ENCODE peak calls at places on chromosomes 3 and 15, in six cellular contexts. K, F, M, N, G and U are unnamed samples. For H3K27me3, the result is how much of the 10 kb centered on the place peaks cover.

GRCh38 chr3:172813462-172813861 is 62.9 kb downstream of the ECT2 start:
- DNase-seq in K (no peak), F (no peak), M (no peak), N (no peak), G (no peak), U (no peak)

GRCh38 chr3:195230244-195230643 is 40.7 kb downstream of the XXYLT1 start:
- DNase-seq in K (no peak), F (no peak), M (no peak), N (no peak), G (no peak), U (no peak)

GRCh38 chr3:12856626-12857025 is 15.3 kb upstream of the RPL32 start:
- DNase-seq in K (peak), F (no peak), M (no peak), N (no peak), G (peak), U (no peak)

GRCh38 chr3:124748560-124749198 is 18.4 kb downstream of the UMPS start:
- DNase-seq in K (no peak), F (no peak), M (no peak), N (no peak), G (no peak), U (no peak)

GRCh38 chr15:77982127-77982490 is 95.4 kb downstream of the TBC1D2B start:
- DNase-seq in K (no peak), F (no peak), M (no peak), N (no peak), G (no peak), U (no peak)

GRCh38 chr3:179015551-179016020 is 56.0 kb downstream of the ZMAT3 start:
- DNase-seq in K (peak), F (peak), M (no peak), N (peak), G (peak), U (no peak)

GRCh38 chr3:192571197-192571791 is 156.0 kb downstream of the FGF12 start:
- DNase-seq in K (no peak), F (no peak), M (no peak), N (peak), G (no peak), U (no peak)

GRCh38 chr3:52432225-52432624 is 12.7 kb downstream of the SEMA3G start:
- DNase-seq in K (peak), F (no peak), M (no peak), N (no peak), G (no peak), U (no peak)

GRCh38 chr3:177693596-177693995 is 496.3 kb upstream of the TBL1XR1 start:
- DNase-seq in K (no peak), F (no peak), M (no peak), N (no peak), G (no peak), U (no peak)

GRCh38 chr3:141462176-141462859 is 24.5 kb upstream of the RASA2 start:
- DNase-seq in K (no peak), F (no peak), M (no peak), N (no peak), G (no peak), U (no peak)

GRCh38 chr3:151372063-151372820 is 12.3 kb downstream of the P2RY12 start:
- DNase-seq in K (no peak), F (no peak), M (no peak), N (no peak), G (no peak), U (no peak)

GRCh38 chr3:70431906-70432305 is 119.5 kb upstream of the MDFIC2 start:
- DNase-seq in K (no peak), F (no peak), M (no peak), N (no peak), G (no peak), U (no peak)

GRCh38 chr3:30142946-30143345 is 463.5 kb upstream of the TGFBR2 start:
- DNase-seq in K (no peak), F (no peak), M (no peak), N (no peak), G (no peak), U (no peak)

GRCh38 chr15:100721758-100722550 is 119.6 kb downstream of the ASB7 start:
- DNase-seq in K (peak), F (peak), M (peak), N (peak), G (no peak), U (peak)

GRCh38 chr3:38643090-38643489 is 6.4 kb downstream of the SCN5A start:
- DNase-seq in K (peak), F (no peak), M (no peak), N (peak), G (no peak), U (no peak)

GRCh38 chr3:99665017-99665416 is 26.6 kb downstream of the COL8A1 start:
- DNase-seq in K (no peak), F (no peak), M (no peak), N (no peak), G (no peak), U (no peak)

GRCh38 chr15:68584704-68585573 is 6.1 kb downstream of the CORO2B start:
- DNase-seq in K (no peak), F (no peak), M (no peak), N (no peak), G (no peak), U (no peak)

GRCh38 chr15:100889359-100890058 is 9.9 kb downstream of the ALDH1A3 start:
- DNase-seq in K (no peak), F (peak), M (no peak), N (no peak), G (peak), U (no peak)

GRCh38 chr3:190239325-190239724 is 82.9 kb downstream of the CLDN1 start:
- DNase-seq in K (no peak), F (no peak), M (no peak), N (no peak), G (no peak), U (no peak)

GRCh38 chr15:96334017-96334704 is 3.7 kb downstream of the NR2F2 start:
- DNase-seq in K (peak), F (no peak), M (no peak), N (no peak), G (peak), U (no peak)

GRCh38 chr15:96335429-96335807 is 4.9 kb downstream of the NR2F2 start:
- DNase-seq in K (peak), F (no peak), M (no peak), N (no peak), G (peak), U (no peak)

GRCh38 chr15:96333194-96334016 is 2.9 kb downstream of the NR2F2 start:
- DNase-seq in K (peak), F (no peak), M (no peak), N (no peak), G (peak), U (no peak)

GRCh38 chr15:96336045-96336642 is 5.6 kb downstream of the NR2F2 start:
- DNase-seq in K (no peak), F (no peak), M (no peak), N (no peak), G (peak), U (no peak)

GRCh38 chr15:96334705-96335428 is 4.4 kb downstream of the NR2F2 start:
- DNase-seq in K (no peak), F (no peak), M (no peak), N (no peak), G (peak), U (no peak)
- H3K27me3 ChIP-seq in K (half or more), F (under half), M (under half), N (under half), G (half or more), U (under half)

GRCh38 chr15:65819563-65819960 is 27.5 kb upstream of the DENND4A start:
- DNase-seq in K (no peak), F (no peak), M (no peak), N (no peak), G (no peak), U (no peak)
- H3K27me3 ChIP-seq in K (under half), F (under half), M (under half), N (under half), G (under half), U (under half)

DNA sequence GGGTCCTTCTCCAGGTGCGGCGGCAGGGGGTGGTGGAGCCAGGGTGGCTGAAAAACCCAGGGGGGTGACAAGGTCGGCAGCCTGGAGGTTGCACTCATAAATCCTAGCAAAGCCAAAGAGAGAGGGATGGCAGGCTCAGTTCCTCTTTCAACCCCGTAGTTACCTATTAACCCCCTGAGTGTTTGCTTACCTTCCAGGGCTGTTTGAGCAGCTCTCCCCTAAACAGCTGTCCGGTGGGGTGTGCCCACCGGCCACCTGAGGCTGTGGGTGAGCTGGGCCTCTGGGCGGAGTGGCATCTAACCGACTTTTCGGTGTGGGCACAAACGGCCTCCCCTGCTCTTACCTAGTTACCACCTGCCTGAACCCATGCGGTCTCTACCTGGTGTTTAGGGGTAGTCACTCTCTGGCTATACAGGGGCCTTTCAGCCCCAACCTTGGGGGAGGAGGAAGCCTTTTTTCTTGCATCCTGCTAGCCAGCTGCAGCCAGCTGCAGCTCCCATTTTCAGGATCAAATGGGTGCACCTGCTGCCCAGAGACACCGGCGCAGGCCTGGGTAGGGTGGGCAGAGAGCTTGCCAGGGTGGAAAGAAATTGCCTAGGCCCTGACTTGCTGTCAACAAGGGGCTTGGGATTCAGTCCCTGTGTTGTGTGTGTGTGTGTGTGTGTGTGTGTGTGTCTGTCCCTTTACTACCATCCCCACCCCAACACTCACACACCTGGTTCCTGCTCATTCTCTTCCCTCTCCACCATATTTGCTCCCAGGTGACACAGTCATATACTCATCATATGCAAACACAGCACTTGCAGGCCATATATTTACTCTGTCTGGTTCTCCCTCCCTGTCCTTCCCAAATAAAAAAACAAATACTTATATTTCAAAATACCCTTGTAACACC is 3.7 kb downstream of the DLL4 start:
- DNase-seq in K (no peak), F (no peak), M (no peak), N (no peak), G (no peak), U (no peak)
- H3K27me3 ChIP-seq in K (half or more), F (half or more), M (under half), N (under half), G (half or more), U (under half)

GRCh38 chr3:40623567-40623966 is 98.8 kb downstream of the ZNF621 start:
- DNase-seq in K (no peak), F (peak), M (no peak), N (no peak), G (no peak), U (no peak)

GRCh38 chr3:40631341-40631995 is 106.7 kb downstream of the ZNF621 start:
- DNase-seq in K (no peak), F (no peak), M (no peak), N (no peak), G (no peak), U (no peak)

GRCh38 chr3:40628984-40629383 is 104.2 kb downstream of the ZNF621 start:
- DNase-seq in K (no peak), F (no peak), M (no peak), N (no peak), G (no peak), U (no peak)

GRCh38 chr3:40624189-40624754 is 99.5 kb downstream of the ZNF621 start:
- DNase-seq in K (no peak), F (no peak), M (no peak), N (no peak), G (no peak), U (no peak)

DNA sequence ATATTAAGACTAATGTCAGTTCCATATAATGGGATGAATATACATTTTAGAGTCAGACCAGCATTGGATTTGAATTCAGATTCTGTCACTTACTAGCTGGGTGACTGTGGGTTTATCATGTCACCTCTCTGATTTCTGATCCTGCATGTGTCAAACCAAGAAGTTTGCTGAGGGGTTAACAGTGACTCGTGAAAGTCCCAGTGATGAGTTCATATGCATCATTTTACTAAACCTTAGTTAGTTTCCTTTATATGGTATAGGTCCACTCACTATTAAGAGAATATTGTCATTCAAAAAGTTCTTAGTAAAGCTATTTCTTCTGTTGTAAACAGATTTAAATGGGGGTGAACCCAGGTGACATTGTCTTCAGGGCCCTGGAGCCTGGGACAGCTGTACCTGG is 102.3 kb downstream of the ZNF621 start:
- DNase-seq in K (no peak), F (no peak), M (no peak), N (no peak), G (no peak), U (no peak)
- H3K27me3 ChIP-seq in K (under half), F (under half), M (under half), N (under half), G (under half), U (under half)

DNA sequence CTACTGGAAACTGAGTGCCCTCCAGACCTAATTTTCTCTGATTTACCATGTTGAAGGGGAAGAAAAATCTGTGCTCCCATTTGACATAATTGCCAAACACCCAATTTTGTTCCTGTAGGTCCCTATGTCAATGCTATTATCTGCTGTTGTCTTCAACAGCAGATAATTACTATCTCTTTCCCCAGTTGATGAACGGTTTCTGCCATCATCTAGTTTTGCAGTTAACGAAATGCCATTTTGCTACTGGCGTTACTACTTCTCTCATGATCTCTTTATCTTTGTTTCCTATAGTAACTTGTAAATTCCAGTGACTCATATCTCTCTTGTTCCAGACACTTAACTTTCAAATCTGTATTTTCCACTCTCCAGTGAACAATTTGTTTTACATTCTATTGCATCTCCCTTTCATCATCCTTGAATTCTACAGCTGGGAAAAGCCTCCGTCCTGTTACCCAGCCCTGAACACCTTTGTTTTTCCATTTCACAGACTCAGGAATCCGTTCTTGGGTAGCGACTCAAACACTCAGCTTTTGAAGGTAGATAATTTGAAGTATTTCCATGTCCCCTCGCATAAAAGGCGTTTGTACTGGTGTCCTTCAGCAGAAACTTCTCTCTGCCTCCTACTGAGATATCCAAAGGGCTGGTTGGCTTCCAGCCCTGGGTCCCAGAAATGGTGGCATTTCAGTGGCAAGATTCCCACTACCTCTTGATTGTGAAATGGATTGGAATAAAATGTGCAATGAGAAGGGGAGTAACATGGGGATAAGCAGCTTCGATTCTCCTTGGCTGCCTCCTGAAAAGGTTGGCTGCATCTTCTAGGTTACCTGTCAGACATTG is 111.7 kb downstream of the FOXB1 start:
- DNase-seq in K (no peak), F (no peak), M (no peak), N (no peak), G (no peak), U (no peak)
- H3K27me3 ChIP-seq in K (under half), F (under half), M (under half), N (under half), G (under half), U (under half)

DNA sequence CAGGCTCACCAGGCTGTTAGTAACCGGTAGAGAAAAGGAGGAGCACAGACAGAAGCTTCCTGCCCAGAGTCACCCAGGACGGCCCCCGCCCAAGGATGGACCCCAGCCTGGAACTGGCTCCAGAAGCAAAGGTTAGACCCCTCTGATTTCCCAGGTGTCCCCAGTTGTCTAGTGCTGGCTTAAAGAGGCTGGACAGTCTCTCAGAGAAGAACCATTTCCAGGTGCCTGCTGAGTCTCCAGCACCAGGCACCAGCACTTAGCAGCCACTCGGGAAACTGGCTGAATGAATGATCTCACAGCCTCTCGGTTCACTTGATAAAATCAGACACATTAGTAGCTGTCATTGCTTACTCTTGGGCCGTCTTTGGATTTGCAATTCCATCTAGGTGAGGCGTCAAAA is 139.7 kb upstream of the HES1 start:
- DNase-seq in K (no peak), F (no peak), M (no peak), N (no peak), G (no peak), U (no peak)
- H3K27me3 ChIP-seq in K (under half), F (under half), M (under half), N (under half), G (under half), U (under half)

GRCh38 chr15:60005352-60006202 is 1.5 kb downstream of the FOXB1 start:
- DNase-seq in K (peak), F (no peak), M (no peak), N (no peak), G (peak), U (no peak)

GRCh38 chr15:60006203-60006782 is 2.2 kb downstream of the FOXB1 start:
- DNase-seq in K (peak), F (no peak), M (no peak), N (no peak), G (peak), U (no peak)

GRCh38 chr15:60004846-60005351 is 788 bp downstream of the FOXB1 start:
- DNase-seq in K (no peak), F (no peak), M (no peak), N (no peak), G (peak), U (no peak)

GRCh38 chr15:60009124-60009523 is 5.0 kb downstream of the FOXB1 start:
- DNase-seq in K (no peak), F (no peak), M (no peak), N (no peak), G (peak), U (no peak)

DNA sequence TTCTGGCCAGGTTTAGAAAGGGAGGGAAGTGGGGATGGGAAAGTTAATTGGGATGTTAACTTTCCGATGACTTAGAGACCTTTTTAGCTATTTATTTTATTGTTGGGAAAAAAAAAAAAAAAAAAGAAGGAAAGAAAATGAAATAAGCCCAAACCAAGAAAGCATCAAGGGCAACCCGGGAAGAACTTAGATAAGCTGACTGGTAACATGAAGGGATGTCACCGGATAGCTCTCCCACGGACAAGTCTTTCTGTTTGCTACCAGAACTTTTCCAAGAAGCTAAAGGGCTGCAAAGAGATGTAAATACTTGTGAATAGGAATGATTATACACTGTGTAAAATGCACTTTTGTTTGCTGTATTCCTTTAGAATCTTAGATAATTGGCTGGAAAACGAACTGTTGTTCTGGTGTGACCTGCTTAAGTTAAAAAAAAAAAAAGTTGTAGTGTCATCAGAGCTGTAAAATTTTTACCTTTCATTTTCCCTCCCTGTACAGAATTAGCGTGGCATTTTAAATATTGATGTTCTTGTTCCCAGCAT is 2.8 kb downstream of the FOXB1 start:
- DNase-seq in K (no peak), F (no peak), M (no peak), N (no peak), G (no peak), U (no peak)
- H3K27me3 ChIP-seq in K (under half), F (half or more), M (under half), N (half or more), G (under half), U (under half)

DNA sequence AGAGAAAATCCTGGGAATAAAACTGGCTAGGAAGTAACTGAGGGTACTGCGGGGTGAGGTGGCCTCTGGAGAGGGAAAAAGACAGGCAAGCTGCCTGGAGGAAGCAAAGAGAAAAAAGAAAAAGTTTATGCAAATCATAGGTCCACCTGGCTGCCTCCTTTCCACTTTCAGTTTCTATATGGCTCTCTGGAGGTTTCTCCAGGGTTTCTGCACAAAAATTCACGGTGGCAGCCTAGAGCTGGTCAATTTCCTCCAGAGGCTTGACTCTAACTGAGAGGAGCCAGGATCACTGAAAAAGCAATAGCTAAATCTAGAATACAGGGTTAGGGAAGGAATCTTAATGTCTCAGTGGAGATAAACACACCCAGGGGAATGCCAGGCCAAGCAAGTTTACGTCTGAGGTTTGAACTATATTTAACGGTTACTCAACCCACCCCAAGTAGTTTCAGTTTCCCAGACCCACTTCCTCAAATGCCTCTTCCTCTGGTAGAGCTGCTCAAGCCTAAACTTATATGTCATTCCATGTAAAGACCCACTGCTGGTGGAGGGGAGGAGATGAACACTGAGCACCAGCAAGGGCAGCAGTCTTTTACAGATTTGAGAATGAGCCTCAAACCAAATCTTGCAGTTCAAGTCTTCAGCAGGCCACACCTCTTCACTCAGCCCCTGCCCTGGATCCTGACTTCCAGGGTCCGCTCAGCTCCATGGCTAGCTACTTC is 5.7 kb downstream of the LYSMD2 start:
- DNase-seq in K (no peak), F (no peak), M (no peak), N (peak), G (peak), U (no peak)
- H3K27me3 ChIP-seq in K (under half), F (under half), M (under half), N (under half), G (under half), U (under half)

GRCh38 chr15:58063612-58064011 is 1.9 kb downstream of the ALDH1A2 start:
- DNase-seq in K (no peak), F (no peak), M (no peak), N (no peak), G (no peak), U (no peak)
- H3K27me3 ChIP-seq in K (half or more), F (under half), M (under half), N (under half), G (half or more), U (under half)

GRCh38 chr3:62376187-62376720 is 2.9 kb upstream of the FEZF2 start:
- DNase-seq in K (no peak), F (no peak), M (no peak), N (no peak), G (no peak), U (no peak)
- H3K27me3 ChIP-seq in K (half or more), F (half or more), M (under half), N (half or more), G (half or more), U (under half)